ENCODE peak calls at places on chromosomes 11 and 22, in six cellular contexts. M is aorta, F is tibial nerve, Y is upper lobe of left lung, W is psoas muscle, S is neuronal stem cell. I is an unnamed sample.
A peak's percentile ranks its signal among the peaks of the same experiment; 100 is the strongest.

GRCh38 chr11:119335655-119336543 is 1.6 kb downstream of the RNF26 start:
- DNase-seq in M (no peak), F (no peak), Y (peak; percentile 62), W (peak; percentile 90), S (no peak), I (no peak)

GRCh38 chr11:114774599-114775365 is 96.5 kb downstream of the NXPE2 start:
- DNase-seq in M (no peak), F (no peak), Y (no peak), W (peak; percentile 55), S (peak; percentile 87), I (no peak)

GRCh38 chr11:93908689-93909088 is 58.3 kb upstream of the VSTM5 start:
- DNase-seq in M (no peak), F (no peak), Y (no peak), W (no peak), S (no peak), I (no peak)

GRCh38 chr22:50621491-50621880 is 6.5 kb downstream of the ARSA start:
- DNase-seq in M (no peak), F (no peak), Y (no peak), W (no peak), S (no peak), I (peak; percentile 67)

GRCh38 chr11:113091578-113091844 is 130.3 kb downstream of the NCAM1 start:
- DNase-seq in M (no peak), F (no peak), Y (no peak), W (no peak), S (no peak), I (no peak)

GRCh38 chr11:103055174-103055890 is 36.6 kb downstream of the DCUN1D5 start:
- DNase-seq in M (no peak), F (no peak), Y (no peak), W (no peak), S (peak; percentile 3), I (peak; percentile 14)

GRCh38 chr22:30649430-30650007 is 13.9 kb downstream of the SLC35E4 start:
- DNase-seq in M (peak; percentile 87), F (no peak), Y (no peak), W (peak; percentile 68), S (no peak), I (peak; percentile 82)

GRCh38 chr22:48321986-48322545 is 1505.6 kb downstream of the BRD1 start:
- DNase-seq in M (peak; percentile 43), F (no peak), Y (no peak), W (peak; percentile 25), S (no peak), I (no peak)

GRCh38 chr22:31604746-31605705 is 57.0 kb downstream of the PISD start:
- DNase-seq in M (peak; percentile 69), F (no peak), Y (no peak), W (no peak), S (no peak), I (no peak)

GRCh38 chr11:48058064-48058463 is 77.7 kb downstream of the PTPRJ start:
- DNase-seq in M (no peak), F (no peak), Y (no peak), W (no peak), S (no peak), I (no peak)

GRCh38 chr11:18844753-18845367 is 53.3 kb upstream of the PTPN5 start:
- DNase-seq in M (no peak), F (no peak), Y (no peak), W (no peak), S (no peak), I (no peak)

GRCh38 chr11:118657238-118657637 is 22.2 kb downstream of the TREH start:
- DNase-seq in M (peak; percentile 51), F (no peak), Y (no peak), W (no peak), S (no peak), I (no peak)

GRCh38 chr11:34632105-34632780 is 11.3 kb downstream of the EHF start:
- DNase-seq in M (no peak), F (no peak), Y (no peak), W (peak; percentile 64), S (peak; percentile 21), I (no peak)

GRCh38 chr11:69140635-69141034 is 15.1 kb upstream of the SMIM38 start:
- DNase-seq in M (no peak), F (no peak), Y (no peak), W (no peak), S (no peak), I (no peak)

GRCh38 chr11:86905252-86905651 is 49.9 kb downstream of the FZD4 start:
- DNase-seq in M (no peak), F (no peak), Y (no peak), W (no peak), S (no peak), I (no peak)

GRCh38 chr11:106724293-106724892 is 293.9 kb downstream of the GUCY1A2 start:
- DNase-seq in M (no peak), F (no peak), Y (no peak), W (no peak), S (no peak), I (no peak)

GRCh38 chr11:120751550-120751949 is 240.0 kb downstream of the GRIK4 start:
- DNase-seq in M (no peak), F (no peak), Y (no peak), W (no peak), S (no peak), I (no peak)

GRCh38 chr11:57290288-57290687 is 34.5 kb downstream of the TNKS1BP1 start:
- DNase-seq in M (no peak), F (no peak), Y (no peak), W (no peak), S (no peak), I (no peak)

GRCh38 chr11:66653123-66653522 is 14.6 kb downstream of the RBM4 start:
- DNase-seq in M (no peak), F (no peak), Y (no peak), W (no peak), S (no peak), I (no peak)

GRCh38 chr22:19758896-19759458 is 1.6 kb upstream of the TBX1 start:
- DNase-seq in M (no peak), F (no peak), Y (no peak), W (no peak), S (no peak), I (no peak)

GRCh38 chr22:19789406-19789805 is 28.8 kb downstream of the TBX1 start:
- DNase-seq in M (no peak), F (no peak), Y (peak; percentile 64), W (peak; percentile 52), S (no peak), I (no peak)

GRCh38 chr11:1218256-1218787 is 4.5 kb upstream of the MUC5B start:
- DNase-seq in M (peak; percentile 49), F (no peak), Y (peak; percentile 32), W (peak; percentile 41), S (no peak), I (no peak)

GRCh38 chr22:19289475-19290161 is 1.9 kb downstream of the CLTCL1 start:
- DNase-seq in M (no peak), F (no peak), Y (no peak), W (no peak), S (no peak), I (no peak)

GRCh38 chr11:34680206-34680605 is 59.3 kb downstream of the EHF start:
- DNase-seq in M (no peak), F (no peak), Y (no peak), W (no peak), S (no peak), I (no peak)

GRCh38 chr11:94418123-94418770 is 17.0 kb upstream of the GPR83 start:
- DNase-seq in M (no peak), F (no peak), Y (no peak), W (no peak), S (no peak), I (no peak)

GRCh38 chr11:118939948-118940598 is 14.3 kb upstream of the BCL9L start:
- DNase-seq in M (no peak), F (no peak), Y (peak; percentile 32), W (no peak), S (no peak), I (peak; percentile 71)

GRCh38 chr11:110430267-110431211 is 791 bp downstream of the FDX1 start:
- DNase-seq in M (peak; percentile 83), F (no peak), Y (no peak), W (no peak), S (peak; percentile 12), I (peak; percentile 51)

DNA sequence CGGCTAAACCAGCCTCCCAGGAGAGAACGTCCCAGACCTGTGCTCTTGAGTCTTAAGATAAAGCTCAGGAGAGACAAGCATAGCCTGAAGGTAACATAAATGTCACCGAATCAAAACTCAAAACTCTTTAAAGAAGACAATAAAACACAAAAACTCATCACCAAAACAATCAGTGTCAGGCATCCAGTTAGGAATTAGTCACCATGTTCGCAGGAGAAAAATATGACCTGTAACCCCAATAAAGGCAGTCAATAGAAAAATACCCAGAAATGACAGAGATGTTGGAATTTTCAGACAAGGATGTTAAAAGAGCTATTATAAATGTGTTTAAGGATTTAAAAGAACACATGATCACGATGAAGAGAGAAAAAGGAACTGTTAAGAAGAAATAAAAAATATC is 352.4 kb downstream of the BRD1 start:
- DNase-seq in M (no peak), F (no peak), Y (no peak), W (no peak), S (no peak), I (no peak)
- H3K9me3 ChIP-seq in M (no peaks in the 10 kb centered on the region), F (no peaks in the 10 kb centered on the region), Y (no peaks in the 10 kb centered on the region), W (no peaks in the 10 kb centered on the region), S (no peaks in the 10 kb centered on the region), I (no peaks in the 10 kb centered on the region)

GRCh38 chr22:36911887-36912661 is 1.4 kb upstream of the CSF2RB start:
- DNase-seq in M (no peak), F (no peak), Y (no peak), W (no peak), S (no peak), I (no peak)

GRCh38 chr22:36914383-36914752 is 940 bp downstream of the CSF2RB start:
- DNase-seq in M (no peak), F (no peak), Y (no peak), W (no peak), S (no peak), I (no peak)

GRCh38 chr22:36913431-36914382 is at the start of gene CSF2RB:
- DNase-seq in M (no peak), F (peak; percentile 34), Y (peak; percentile 46), W (no peak), S (no peak), I (no peak)

GRCh38 chr22:36910461-36910860 is 3.0 kb upstream of the CSF2RB start:
- DNase-seq in M (no peak), F (no peak), Y (no peak), W (no peak), S (no peak), I (no peak)

GRCh38 chr22:36912694-36913430 is 566 bp upstream of the CSF2RB start:
- DNase-seq in M (no peak), F (no peak), Y (no peak), W (no peak), S (no peak), I (no peak)
- H3K27ac ChIP-seq in M (no peak overlapping the region), F (no peak overlapping the region), Y (peak overlapping the region; percentile 81), W (no peak overlapping the region), S (no peak overlapping the region), I (no peak overlapping the region)

DNA sequence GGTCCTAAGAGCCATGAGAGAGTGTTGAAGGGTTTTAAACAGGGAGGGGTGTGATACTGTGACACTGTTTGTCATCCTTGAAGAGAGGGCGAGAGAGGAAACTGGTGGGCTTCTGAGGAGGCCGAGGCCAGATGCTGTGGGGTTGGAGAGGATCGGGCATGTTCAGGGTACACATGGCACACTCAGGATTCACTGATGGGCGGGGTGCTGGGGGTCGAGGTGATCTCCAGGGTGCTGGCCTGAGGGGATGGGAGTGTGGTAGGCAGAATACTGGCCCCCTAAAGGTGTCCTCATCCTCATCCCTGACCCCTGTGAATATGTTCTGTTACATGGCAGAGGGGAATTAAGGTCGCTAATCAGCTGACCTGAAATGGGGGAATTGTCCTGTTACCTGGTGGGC is 7.3 kb downstream of the TBC1D22A start:
- DNase-seq in M (peak; percentile 59), F (no peak), Y (no peak), W (no peak), S (no peak), I (no peak)
- H3K4me3 ChIP-seq in M (no peak overlapping the region), F (no peak overlapping the region), Y (no peak overlapping the region), W (peak overlapping the region; percentile 31), S (no peak overlapping the region), I (no peak overlapping the region)

GRCh38 chr11:123518496-123519054 is 88.5 kb downstream of the GRAMD1B start:
- DNase-seq in M (no peak), F (no peak), Y (no peak), W (no peak), S (no peak), I (no peak)
- H3K9me3 ChIP-seq in M (no peaks in the 10 kb centered on the region), F (no peaks in the 10 kb centered on the region), Y (no peaks in the 10 kb centered on the region), W (no peaks in the 10 kb centered on the region), S (no peaks in the 10 kb centered on the region), I (no peaks in the 10 kb centered on the region)